ENCODE peak calls at places on chromosomes 6 and 20, in four cellular contexts. Y, J, E and I are unnamed samples.

GRCh38 chr6:75094614-75095321 is 111.1 kb downstream of the COL12A1 start:
- DNase-seq in Y (no peak), J (no peak), E (peak; percentile 98), I (peak; percentile 96)

GRCh38 chr20:17010181-17010580 is 216.7 kb upstream of the PCSK2 start:
- DNase-seq in Y (no peak), J (no peak), E (no peak), I (no peak)

GRCh38 chr6:159311618-159312017 is 142.4 kb downstream of the FNDC1 start:
- DNase-seq in Y (no peak), J (peak; percentile 2), E (no peak), I (no peak)

GRCh38 chr6:165580139-165580538 is 82.9 kb downstream of the PDE10A start:
- DNase-seq in Y (no peak), J (peak; percentile 47), E (peak; percentile 11), I (peak; percentile 81)

GRCh38 chr6:5582758-5583157 is 321.4 kb downstream of the FARS2 start:
- DNase-seq in Y (no peak), J (no peak), E (peak; percentile 21), I (peak; percentile 37)

GRCh38 chr6:112085666-112086065 is 1.6 kb downstream of the TUBE1 start:
- DNase-seq in Y (no peak), J (no peak), E (no peak), I (no peak)

GRCh38 chr6:39260953-39261352 is 31.7 kb upstream of the KCNK5 start:
- DNase-seq in Y (no peak), J (no peak), E (no peak), I (no peak)

GRCh38 chr6:37206674-37207073 is 36.7 kb downstream of the PIM1 start:
- DNase-seq in Y (no peak), J (no peak), E (no peak), I (no peak)

GRCh38 chr6:144286503-144287393 is 1.6 kb downstream of the UTRN start:
- DNase-seq in Y (no peak), J (peak; percentile 74), E (peak; percentile 84), I (peak; percentile 94)

GRCh38 chr6:117600008-117600743 is 2.1 kb downstream of the GOPC start:
- DNase-seq in Y (no peak), J (peak; percentile 38), E (peak; percentile 35), I (peak; percentile 40)

GRCh38 chr6:33877982-33878381 is 74.2 kb upstream of the MLN start:
- DNase-seq in Y (no peak), J (no peak), E (no peak), I (no peak)

GRCh38 chr6:90835584-90836212 is 248.8 kb upstream of the MAP3K7 start:
- DNase-seq in Y (no peak), J (no peak), E (no peak), I (no peak)

GRCh38 chr20:17823382-17824144 is 123.8 kb downstream of the BANF2 start:
- DNase-seq in Y (no peak), J (no peak), E (no peak), I (no peak)

GRCh38 chr20:44495257-44495656 is 19.6 kb downstream of the TTPAL start:
- DNase-seq in Y (no peak), J (peak; percentile 94), E (peak; percentile 86), I (peak; percentile 98)

GRCh38 chr6:16758163-16758975 is 2.9 kb downstream of the ATXN1 start:
- DNase-seq in Y (no peak), J (no peak), E (no peak), I (peak; percentile 53)

GRCh38 chr20:63738687-63739128 is 868 bp upstream of the SLC2A4RG start:
- DNase-seq in Y (no peak), J (no peak), E (peak; percentile 28), I (peak; percentile 30)

GRCh38 chr6:33276864-33277662 is at the start of gene B3GALT4:
- DNase-seq in Y (no peak), J (peak; percentile 95), E (peak; percentile 69), I (peak; percentile 75)

GRCh38 chr6:2999005-2999620 is 581 bp upstream of the NQO2 start:
- DNase-seq in Y (no peak), J (peak; percentile 91), E (peak; percentile 91), I (peak; percentile 88)

GRCh38 chr6:27582928-27583725 is 110.2 kb upstream of the ZNF184 start:
- DNase-seq in Y (no peak), J (peak; percentile 66), E (peak; percentile 72), I (peak; percentile 72)

GRCh38 chr6:57242505-57242904 is 20.4 kb upstream of the RAB23 start:
- DNase-seq in Y (no peak), J (peak; percentile 77), E (peak; percentile 99), I (peak; percentile 97)

GRCh38 chr6:52361347-52361944 is 505 bp upstream of the PAQR8 start:
- DNase-seq in Y (no peak), J (peak; percentile 32), E (peak; percentile 51), I (peak; percentile 30)

GRCh38 chr20:62052842-62053464 is 12.7 kb downstream of the TAF4 start:
- DNase-seq in Y (no peak), J (no peak), E (no peak), I (no peak)
- TF ChIP-seq CTCF in Y (no peak), J (no peak), E (no peak), I (no peak)

DNA sequence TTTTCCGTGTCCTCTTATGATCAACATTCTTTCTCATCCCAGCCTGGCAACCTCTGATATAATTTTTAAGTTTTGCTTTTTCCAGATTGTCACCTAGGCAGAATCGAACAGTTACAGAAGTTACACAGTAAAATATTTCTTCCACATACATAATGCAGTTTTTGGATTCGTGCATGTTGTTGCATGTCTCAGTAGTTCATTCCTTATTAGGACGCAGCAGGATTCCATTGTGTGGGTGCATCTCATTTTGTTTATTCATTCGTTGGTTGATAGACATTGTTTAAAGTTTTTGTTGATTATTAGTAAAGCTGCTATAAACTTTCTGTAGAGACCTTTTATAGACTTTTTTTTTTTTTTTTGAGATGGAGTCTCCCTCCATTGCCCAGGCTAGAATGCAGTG is 284.3 kb upstream of the FERMT1 start:
- DNase-seq in Y (no peak), J (peak; percentile 66), E (no peak), I (no peak)
- H3K4me3 ChIP-seq in Y (no peak overlapping the region), J (no peak overlapping the region), E (no peak overlapping the region), I (no peak overlapping the region)

DNA sequence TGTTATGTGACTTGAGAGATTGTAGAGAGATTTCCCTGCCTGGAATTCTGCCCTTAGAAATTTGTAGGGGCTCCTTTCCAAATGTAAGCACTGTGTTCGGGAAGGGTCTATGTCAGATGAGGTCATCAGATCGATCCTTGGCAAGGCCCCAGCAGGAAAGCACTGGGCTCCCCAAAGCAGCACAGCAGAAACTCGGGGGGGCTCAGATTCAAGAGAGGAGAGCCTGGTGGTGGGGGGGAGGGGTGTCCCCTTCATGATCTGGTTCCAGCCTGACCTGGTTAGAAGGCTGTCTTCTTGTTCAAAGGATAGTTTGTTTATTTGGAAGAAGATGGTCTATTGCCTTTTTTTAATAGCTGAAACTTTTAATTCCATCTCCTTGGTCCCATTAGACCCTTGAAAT is 220.3 kb downstream of the UST start:
- DNase-seq in Y (no peak), J (no peak), E (no peak), I (no peak)
- TF ChIP-seq CTCF in Y (no peak), J (no peak), E (no peak), I (no peak)

DNA sequence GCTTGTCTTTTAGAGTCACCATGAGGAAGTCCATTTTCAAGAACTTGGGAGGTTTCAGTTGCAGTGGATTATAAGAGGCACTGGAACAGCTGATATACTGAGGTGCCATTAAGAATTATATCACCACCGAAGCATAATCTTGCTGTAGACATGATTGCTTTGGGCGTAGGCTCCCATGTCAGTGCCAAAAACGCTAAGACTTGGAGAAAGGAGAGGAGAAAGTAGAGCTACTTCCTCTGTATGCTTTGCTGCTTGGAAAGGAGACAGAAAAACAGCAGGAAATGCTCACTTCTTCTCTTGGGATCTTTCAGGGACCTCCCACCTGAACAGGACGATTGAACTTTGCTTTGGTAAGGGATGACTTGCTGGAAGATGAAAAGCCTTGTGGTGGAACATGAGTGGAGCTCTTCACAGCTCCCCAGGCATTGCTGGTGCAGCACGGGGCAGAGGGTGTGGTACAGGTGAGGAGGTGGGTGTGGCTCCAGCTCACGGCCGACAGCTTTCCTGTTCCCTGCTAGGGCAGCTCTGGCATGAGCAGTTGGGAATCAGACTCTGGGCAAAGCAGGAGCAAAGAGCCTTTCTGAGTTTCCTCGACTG is 190.4 kb upstream of the JAG1 start:
- DNase-seq in Y (peak; percentile 16), J (peak; percentile 83), E (peak; percentile 62), I (peak; percentile 23)
- H3K4me3 ChIP-seq in Y (no peak overlapping the region), J (no peak overlapping the region), E (no peak overlapping the region), I (no peak overlapping the region)

DNA sequence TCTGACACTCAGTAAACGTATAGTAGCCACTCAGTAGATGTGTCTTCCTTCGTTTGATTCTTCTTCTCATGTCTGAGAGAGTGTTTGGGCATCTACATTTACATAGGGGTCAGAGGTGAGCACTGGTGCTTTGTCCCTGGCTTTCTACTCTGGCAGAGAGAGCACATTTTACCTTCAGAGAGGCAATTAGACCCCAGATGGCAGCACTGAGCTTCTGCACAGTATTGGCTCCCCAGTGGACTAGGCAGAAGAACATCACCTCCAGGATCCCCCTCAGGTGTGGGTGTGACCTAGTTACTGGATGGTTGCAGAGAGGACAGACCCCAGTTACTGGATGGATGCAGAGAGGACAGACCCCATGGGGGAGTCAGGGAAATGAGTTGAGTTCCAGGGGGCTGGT is 327.2 kb downstream of the DHX35 start:
- DNase-seq in Y (no peak), J (no peak), E (no peak), I (no peak)
- TF ChIP-seq CTCF in Y (no peak), J (peak; percentile 24), E (no peak), I (peak; percentile 18)

DNA sequence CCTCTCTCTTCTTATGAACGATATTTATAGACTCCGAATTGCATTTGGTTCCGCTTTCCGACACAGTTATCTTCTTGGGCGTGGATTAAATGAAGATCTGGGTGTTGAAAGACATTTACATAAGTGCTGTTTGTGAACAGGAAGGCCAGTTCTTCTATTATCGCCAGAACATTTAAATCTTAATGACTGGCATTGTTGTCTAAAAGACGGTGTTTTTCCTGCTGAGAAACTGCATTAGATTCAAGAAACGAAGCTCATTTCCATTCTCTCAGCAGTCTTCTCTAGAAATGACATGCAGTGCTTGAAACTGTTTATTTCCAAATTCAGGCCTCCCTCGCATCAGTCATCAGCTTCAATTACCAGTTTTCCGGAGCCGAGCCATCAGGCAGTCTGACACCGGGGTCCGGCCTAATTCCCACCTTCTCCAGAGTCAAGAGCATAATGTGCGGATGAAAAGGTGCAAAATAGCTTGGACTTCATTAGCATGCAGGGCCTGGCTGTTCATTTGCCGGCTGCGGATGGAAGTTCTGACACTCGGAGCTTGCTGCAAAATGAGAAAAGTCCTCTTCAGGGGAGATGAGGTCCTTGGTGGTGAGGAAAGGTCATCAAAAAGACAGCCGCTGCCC is 15.9 kb downstream of the LINC00237 start:
- DNase-seq in Y (no peak), J (no peak), E (no peak), I (no peak)
- H3K4me3 ChIP-seq in Y (no peak overlapping the region), J (no peak overlapping the region), E (no peak overlapping the region), I (no peak overlapping the region)

DNA sequence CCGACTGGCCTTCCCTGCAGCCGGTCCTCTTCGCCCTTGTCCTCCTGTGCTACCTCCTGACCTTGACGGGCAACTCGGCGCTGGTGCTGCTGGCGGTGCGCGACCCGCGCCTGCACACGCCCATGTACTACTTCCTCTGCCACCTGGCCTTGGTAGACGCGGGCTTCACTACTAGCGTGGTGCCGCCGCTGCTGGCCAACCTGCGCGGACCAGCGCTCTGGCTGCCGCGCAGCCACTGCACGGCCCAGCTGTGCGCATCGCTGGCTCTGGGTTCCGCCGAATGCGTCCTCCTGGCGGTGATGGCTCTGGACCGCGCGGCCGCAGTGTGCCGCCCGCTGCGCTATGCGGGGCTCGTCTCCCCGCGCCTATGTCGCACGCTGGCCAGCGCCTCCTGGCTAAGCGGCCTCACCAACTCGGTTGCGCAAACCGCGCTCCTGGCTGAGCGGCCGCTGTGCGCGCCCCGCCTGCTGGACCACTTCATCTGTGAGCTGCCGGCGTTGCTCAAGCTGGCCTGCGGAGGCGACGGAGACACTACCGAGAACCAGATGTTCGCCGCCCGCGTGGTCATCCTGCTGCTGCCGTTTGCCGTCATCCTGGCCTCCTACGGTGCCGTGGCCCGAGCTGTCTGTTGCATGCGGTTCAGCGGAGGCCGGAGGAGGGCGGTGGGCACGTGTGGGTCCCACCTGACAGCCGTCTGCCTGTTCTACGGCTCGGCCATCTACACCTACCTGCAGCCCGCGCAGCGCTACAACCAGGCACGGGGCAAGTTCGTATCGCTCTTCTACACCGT is 6.1 kb downstream of the UBD start:
- DNase-seq in Y (no peak), J (peak; percentile 67), E (peak; percentile 57), I (peak; percentile 78)
- TF ChIP-seq CTCF in Y (no peak), J (no peak), E (no peak), I (peak; percentile 29)